ENCODE peak calls at places on chromosomes 6 and 20, in ten cellular contexts. N, C, L, A, Q, E, T, X, W and I are unnamed samples. For H3K9me3, the result is how much of the 10 kb centered on the place peaks cover.

GRCh38 chr6:129853996-129854711 is 7.0 kb downstream of the TMEM244 start:
- DNase-seq in Q (no peak), W (no peak), N (no peak), E (no peak), L (no peak), C (no peak), A (no peak), X (no peak), T (no peak), I (no peak)

GRCh38 chr6:110488606-110489005 is 12.2 kb upstream of the SLC22A16 start:
- DNase-seq in A (no peak), W (no peak), X (no peak), N (no peak), T (no peak), C (no peak), E (no peak), Q (no peak), L (no peak), I (no peak)

GRCh38 chr20:33816191-33816590 is 5.0 kb downstream of the CHMP4B start:
- DNase-seq in T (no peak), X (no peak), C (no peak), N (no peak), L (no peak), E (no peak), A (no peak), Q (no peak), W (no peak), I (no peak)

GRCh38 chr6:108592371-108593337 is 31.9 kb downstream of the FOXO3 start:
- DNase-seq in C (no peak), E (no peak), T (peak), N (no peak), L (no peak), X (no peak), A (no peak), Q (no peak), W (peak), I (peak)

GRCh38 chr6:16948376-16948775 is 153.5 kb upstream of the STMND1 start:
- DNase-seq in W (no peak), Q (no peak), N (no peak), L (no peak), X (no peak), C (no peak), E (no peak), T (no peak), A (no peak), I (no peak)

GRCh38 chr6:35681298-35681697 is 7.4 kb downstream of the FKBP5 start:
- DNase-seq in L (no peak), E (no peak), Q (no peak), T (no peak), N (no peak), A (no peak), W (no peak), X (no peak), C (no peak), I (no peak)

GRCh38 chr20:57941572-57942381 is 232.0 kb upstream of the PMEPA1 start:
- DNase-seq in X (no peak), C (no peak), Q (peak), N (peak), L (no peak), A (no peak), E (no peak), T (no peak), W (no peak), I (no peak)

GRCh38 chr20:25285091-25285647 is 37.3 kb downstream of the PYGB start:
- DNase-seq in W (no peak), A (peak), C (no peak), N (peak), E (peak), L (peak), Q (no peak), T (no peak), X (peak), I (no peak)

GRCh38 chr6:148508401-148509151 is 165.9 kb downstream of the SASH1 start:
- DNase-seq in E (no peak), W (no peak), A (no peak), X (no peak), Q (no peak), C (no peak), N (no peak), T (no peak), L (no peak), I (no peak)

GRCh38 chr6:153312633-153313032 is 181.6 kb upstream of the RGS17 start:
- DNase-seq in E (peak), X (peak), C (peak), W (no peak), A (no peak), Q (peak), N (peak), L (no peak), T (peak), I (peak)

GRCh38 chr6:31792741-31793140 is 2.8 kb downstream of the VARS1 start:
- DNase-seq in L (no peak), C (no peak), N (no peak), Q (no peak), W (no peak), X (no peak), T (no peak), E (no peak), A (no peak), I (no peak)

GRCh38 chr20:24778585-24779031 is 170.5 kb upstream of the CST7 start:
- DNase-seq in L (peak), T (no peak), W (no peak), E (peak), N (no peak), Q (no peak), C (no peak), A (no peak), X (no peak), I (no peak)

GRCh38 chr20:50403565-50404418 is 106.4 kb upstream of the PTPN1 start:
- DNase-seq in C (no peak), W (no peak), T (no peak), X (no peak), A (no peak), Q (no peak), N (no peak), L (no peak), E (no peak), I (no peak)

GRCh38 chr20:23920936-23921335 is 41.4 kb upstream of the CST5 start:
- DNase-seq in A (no peak), Q (no peak), L (no peak), E (no peak), C (no peak), T (no peak), W (no peak), X (no peak), N (no peak), I (no peak)

GRCh38 chr6:12842126-12842525 is 125.6 kb downstream of the PHACTR1 start:
- DNase-seq in N (no peak), W (no peak), A (no peak), Q (no peak), T (no peak), C (no peak), X (no peak), E (no peak), L (no peak), I (no peak)

GRCh38 chr6:91031581-91031980 is 444.7 kb upstream of the MAP3K7 start:
- DNase-seq in E (no peak), X (no peak), T (no peak), W (no peak), A (no peak), N (peak), Q (no peak), C (no peak), L (no peak), I (no peak)

GRCh38 chr20:13677241-13677640 is 38.5 kb upstream of the TASP1 start:
- DNase-seq in Q (no peak), N (no peak), L (no peak), E (no peak), T (no peak), X (no peak), A (no peak), W (no peak), C (no peak), I (no peak)

GRCh38 chr6:111922454-111923297 is 49.4 kb upstream of the FYN start:
- DNase-seq in C (no peak), Q (no peak), L (no peak), A (no peak), E (no peak), W (no peak), X (no peak), N (peak), T (no peak), I (no peak)

GRCh38 chr6:19463250-19463649 is 373.9 kb upstream of the ID4 start:
- DNase-seq in T (no peak), L (no peak), N (no peak), C (no peak), W (no peak), X (no peak), E (no peak), A (no peak), Q (no peak), I (no peak)

GRCh38 chr6:21970560-21970959 is 326.3 kb downstream of the PRL start:
- DNase-seq in W (no peak), C (no peak), N (no peak), L (no peak), Q (no peak), T (no peak), A (no peak), E (no peak), X (no peak), I (no peak)

GRCh38 chr6:21967282-21967681 is 329.6 kb downstream of the PRL start:
- DNase-seq in X (no peak), A (no peak), Q (no peak), E (no peak), T (no peak), L (no peak), N (peak), W (no peak), C (no peak), I (no peak)

GRCh38 chr6:21972516-21972915 is 324.3 kb downstream of the PRL start:
- DNase-seq in L (no peak), C (no peak), A (no peak), T (no peak), W (no peak), Q (no peak), E (no peak), X (no peak), N (no peak), I (no peak)

GRCh38 chr6:21969192-21969591 is 327.6 kb downstream of the PRL start:
- DNase-seq in A (no peak), Q (no peak), N (no peak), X (no peak), T (no peak), W (no peak), C (no peak), E (no peak), L (no peak), I (no peak)

GRCh38 chr6:21971540-21971939 is 325.3 kb downstream of the PRL start:
- DNase-seq in A (no peak), L (no peak), W (no peak), E (no peak), T (no peak), X (no peak), Q (no peak), C (no peak), N (peak), I (no peak)
- H3K27ac ChIP-seq in A (no peak), L (no peak), W (no peak), E (no peak), T (no peak), X (peak), Q (no peak), C (peak), N (no peak), I (no peak)

GRCh38 chr20:64026-64603 is 23.4 kb upstream of the DEFB125 start:
- DNase-seq in Q (no peak), X (no peak), N (no peak), C (no peak), L (no peak), E (no peak), W (no peak), T (no peak), A (no peak), I (no peak)
- H3K9me3 ChIP-seq in Q (under half), X (under half), N (under half), C (under half), L (under half), E (under half), W (under half), T (under half), A (under half), I (under half)

GRCh38 chr6:11296449-11297375 is 64.2 kb upstream of the NEDD9 start:
- DNase-seq in E (no peak), A (no peak), N (no peak), C (no peak), W (no peak), Q (no peak), L (no peak), X (no peak), T (no peak), I (no peak)
- H3K27ac ChIP-seq in E (no peak), A (no peak), N (no peak), C (no peak), W (no peak), Q (peak), L (no peak), X (no peak), T (no peak), I (no peak)

GRCh38 chr20:59785986-59786753 is 147.3 kb downstream of the SYCP2 start:
- DNase-seq in C (no peak), L (peak), T (no peak), X (no peak), E (no peak), N (no peak), A (no peak), Q (no peak), W (no peak), I (no peak)

GRCh38 chr20:59783020-59784010 is 150.1 kb downstream of the SYCP2 start:
- DNase-seq in A (no peak), N (peak), E (no peak), Q (peak), C (peak), T (peak), X (peak), W (no peak), L (peak), I (no peak)

GRCh38 chr20:59787186-59787890 is 146.1 kb downstream of the SYCP2 start:
- DNase-seq in E (no peak), N (no peak), A (no peak), L (peak), X (no peak), W (no peak), T (no peak), C (no peak), Q (no peak), I (no peak)

GRCh38 chr20:59785118-59785959 is 148.1 kb downstream of the SYCP2 start:
- DNase-seq in N (no peak), A (no peak), L (peak), Q (no peak), C (no peak), E (no peak), W (no peak), X (no peak), T (no peak), I (no peak)

GRCh38 chr20:59784365-59785117 is 148.9 kb downstream of the SYCP2 start:
- DNase-seq in T (no peak), X (no peak), A (no peak), Q (no peak), W (no peak), E (no peak), L (peak), N (no peak), C (no peak), I (no peak)
- H3K9me3 ChIP-seq in T (under half), X (under half), A (under half), Q (under half), W (under half), E (under half), L (under half), N (under half), C (under half), I (under half)

DNA sequence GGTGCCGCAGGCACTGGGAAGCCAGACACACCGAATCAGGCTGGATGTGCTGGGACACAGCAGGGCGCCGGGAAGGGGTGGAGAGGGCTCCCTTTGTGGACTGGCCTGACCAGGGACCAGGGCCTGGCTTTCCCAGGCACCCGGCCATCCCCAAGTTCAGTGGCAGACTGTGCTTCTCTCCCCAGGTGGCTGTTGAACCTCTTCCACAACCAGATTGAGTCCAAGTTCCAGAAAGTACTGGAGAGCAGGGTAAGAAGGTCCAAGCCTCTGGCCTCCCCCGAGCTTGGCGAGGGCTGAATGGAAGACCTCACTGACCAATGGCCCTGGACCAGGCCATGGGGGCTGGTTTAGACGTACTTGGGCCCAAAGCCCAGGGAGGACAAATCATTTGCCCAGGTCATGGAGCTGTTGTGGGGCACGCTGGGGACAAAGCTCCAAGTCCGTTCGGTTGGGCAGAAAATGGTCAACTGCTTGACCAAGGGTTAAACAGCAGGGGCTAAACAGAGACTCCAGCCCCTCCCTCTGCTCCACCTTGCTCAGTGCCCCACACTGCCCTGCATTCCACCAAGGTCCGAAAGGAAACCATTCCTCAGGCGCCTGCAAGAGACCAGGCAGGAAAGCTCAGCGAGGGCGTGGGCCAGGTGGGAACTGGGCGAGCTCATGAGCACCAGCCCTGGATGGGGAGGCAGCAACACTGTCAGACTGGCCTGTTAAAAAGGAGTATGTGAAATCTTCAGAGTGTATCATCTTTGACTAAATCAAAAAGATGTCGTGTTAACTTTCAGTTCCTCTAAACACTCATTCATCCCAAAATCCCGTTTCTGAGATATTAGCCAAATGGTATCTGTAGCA is 9.1 kb downstream of the LBP start:
- DNase-seq in X (no peak), E (no peak), N (no peak), L (no peak), W (no peak), T (peak), Q (no peak), C (no peak), A (no peak), I (no peak)
- H3K27ac ChIP-seq in X (no peak), E (no peak), N (no peak), L (no peak), W (no peak), T (no peak), Q (no peak), C (no peak), A (no peak), I (no peak)

DNA sequence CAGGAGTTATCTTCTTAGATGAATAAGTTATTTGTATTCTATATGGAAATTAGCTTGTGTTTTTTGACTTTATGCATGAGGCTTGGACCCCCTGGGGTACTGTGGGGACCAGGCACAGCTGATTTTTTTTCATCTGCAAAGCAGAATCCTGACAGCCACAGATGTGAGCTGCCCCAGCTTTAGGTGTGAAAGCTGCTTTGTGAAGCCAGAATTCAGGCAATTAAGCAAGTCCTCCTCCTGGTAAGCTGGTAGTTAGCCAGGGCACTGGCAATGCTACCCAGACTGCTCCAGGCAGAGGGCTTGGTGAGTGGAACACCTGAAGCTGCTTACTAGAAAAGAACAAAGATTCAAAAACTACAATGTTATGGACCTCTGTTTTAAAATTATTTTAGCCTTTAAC is 1040.8 kb upstream of the CITED2 start:
- DNase-seq in L (no peak), N (no peak), Q (no peak), W (no peak), E (no peak), A (no peak), C (no peak), T (no peak), X (no peak), I (no peak)
- H3K9me3 ChIP-seq in L (under half), N (under half), Q (under half), W (under half), E (under half), A (under half), C (under half), T (under half), X (under half), I (under half)

GRCh38 chr6:26312096-26312463 is 52.9 kb upstream of the BTN3A2 start:
- DNase-seq in X (no peak), W (no peak), C (no peak), L (no peak), T (no peak), N (no peak), Q (no peak), E (no peak), A (no peak), I (no peak)
- H3K27ac ChIP-seq in X (peak), W (peak), C (peak), L (no peak), T (peak), N (no peak), Q (peak), E (peak), A (no peak), I (peak)

GRCh38 chr6:143696327-143697000 is 18.7 kb downstream of the PHACTR2 start:
- DNase-seq in T (no peak), A (no peak), E (no peak), C (no peak), W (no peak), L (no peak), N (no peak), Q (no peak), X (no peak), I (no peak)

GRCh38 chr6:143694013-143694412 is 16.2 kb downstream of the PHACTR2 start:
- DNase-seq in L (no peak), T (no peak), X (no peak), E (no peak), A (no peak), C (no peak), N (no peak), W (no peak), Q (no peak), I (no peak)

GRCh38 chr6:143692696-143693095 is 14.9 kb downstream of the PHACTR2 start:
- DNase-seq in N (no peak), Q (no peak), T (no peak), L (no peak), X (no peak), W (no peak), E (no peak), A (no peak), C (no peak), I (no peak)

GRCh38 chr6:143695106-143696059 is 17.6 kb downstream of the PHACTR2 start:
- DNase-seq in C (no peak), E (no peak), Q (no peak), W (no peak), N (no peak), T (no peak), A (no peak), X (no peak), L (no peak), I (no peak)

DNA sequence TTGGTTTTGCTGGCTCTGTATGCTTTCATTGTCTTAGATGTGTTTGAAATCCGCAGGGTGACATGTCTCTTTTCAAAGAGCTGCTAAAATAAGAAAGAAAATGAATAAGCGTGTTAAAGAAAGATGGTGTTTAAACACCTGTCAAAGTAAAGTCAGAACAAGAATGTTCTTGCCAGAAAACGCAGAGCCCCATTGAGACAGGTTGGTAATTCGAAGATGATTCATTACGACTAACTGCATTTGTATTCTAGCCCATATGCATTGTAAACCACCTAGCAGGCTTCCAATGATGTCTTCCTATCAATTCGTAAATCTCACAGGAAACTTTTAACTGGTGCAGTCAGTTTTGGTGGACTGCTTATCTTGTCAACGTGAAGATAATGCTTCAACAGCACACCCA is 16.8 kb downstream of the PHACTR2 start:
- DNase-seq in X (no peak), L (no peak), W (no peak), T (no peak), Q (no peak), A (no peak), N (no peak), E (no peak), C (no peak), I (no peak)
- H3K9me3 ChIP-seq in X (under half), L (under half), W (under half), T (under half), Q (under half), A (under half), N (under half), E (under half), C (under half), I (under half)

DNA sequence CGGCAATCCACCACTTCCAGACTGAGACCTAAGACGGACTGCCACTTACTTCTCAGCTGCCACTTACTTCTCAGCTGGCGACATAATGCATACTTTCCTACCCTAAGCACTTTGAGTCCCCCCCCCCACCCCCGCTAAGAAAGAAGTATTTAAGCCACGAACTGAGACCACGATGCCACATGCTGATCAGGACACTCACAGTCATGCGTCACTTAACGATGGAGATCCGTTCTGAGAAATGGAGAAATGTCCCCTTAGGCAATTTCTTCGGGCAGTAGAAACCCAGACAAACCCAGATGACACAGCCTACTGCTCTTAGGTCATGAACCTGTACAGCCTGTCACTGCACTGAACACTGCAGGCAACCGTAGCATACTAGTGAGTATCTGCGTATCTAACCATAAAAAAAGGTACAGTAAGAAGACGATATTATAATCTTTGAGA is 690 bp downstream of the IFNGR1 start:
- DNase-seq in W (peak), N (peak), A (no peak), C (no peak), T (peak), X (no peak), L (no peak), E (no peak), Q (no peak), I (peak)
- H3K27ac ChIP-seq in W (peak), N (peak), A (peak), C (peak), T (peak), X (peak), L (peak), E (peak), Q (peak), I (peak)